ENCODE peak calls at places on chromosomes 4 and X, in six cellular contexts. J is iPS DF 6.9; O is progenitor cell of endocrine pancreas; E is T follicular helper cell; B is CD4-positive, alpha-beta memory T cell; D is WTC11. C is an unnamed sample.

GRCh38 chr4:67725981-67726380 is 25.0 kb upstream of the UBA6 start:
- DNase-seq in B (no peak), O (no peak), J (no peak), D (no peak), E (no peak), C (no peak)

GRCh38 chr4:71231073-71231752 is 107.6 kb upstream of the SLC4A4 start:
- DNase-seq in B (no peak), J (no peak), E (no peak), O (no peak), D (no peak), C (peak)

GRCh38 chr4:107993969-107994368 is 4.3 kb downstream of the HADH start:
- DNase-seq in J (no peak), B (no peak), E (no peak), D (no peak), O (no peak), C (no peak)

GRCh38 chrX:39705299-39705698 is 392.5 kb downstream of the BCOR start:
- DNase-seq in B (no peak), J (no peak), E (no peak), O (no peak), D (no peak), C (peak)

GRCh38 chr4:174406416-174406815 is 115.9 kb downstream of the HPGD start:
- DNase-seq in O (no peak), E (no peak), J (no peak), B (no peak), D (no peak), C (no peak)

GRCh38 chr4:148922497-148922896 is 480.3 kb upstream of the NR3C2 start:
- DNase-seq in E (no peak), J (no peak), D (no peak), O (no peak), B (no peak), C (no peak)

GRCh38 chrX:43559643-43560042 is 96.5 kb upstream of the MAOA start:
- DNase-seq in O (peak), J (peak), E (peak), D (peak), B (no peak), C (peak)

GRCh38 chr4:84995386-84995785 is 28.9 kb upstream of the WDFY3 start:
- DNase-seq in E (no peak), B (no peak), O (no peak), J (no peak), D (no peak), C (no peak)

GRCh38 chr4:9969526-9970398 is 51.5 kb downstream of the SLC2A9 start:
- DNase-seq in E (no peak), O (no peak), J (no peak), D (no peak), B (no peak), C (no peak)

GRCh38 chrX:17032351-17032750 is 85.9 kb downstream of the REPS2 start:
- DNase-seq in B (no peak), E (no peak), J (no peak), D (no peak), O (no peak), C (no peak)

GRCh38 chrX:70129811-70130210 is 3.4 kb upstream of the IGBP1 start:
- DNase-seq in O (no peak), B (no peak), J (no peak), E (no peak), D (no peak), C (no peak)

GRCh38 chr4:177308125-177308524 is 1.5 kb upstream of the NEIL3 start:
- DNase-seq in J (no peak), B (no peak), O (no peak), E (no peak), D (no peak), C (no peak)

GRCh38 chr4:73092868-73093267 is 23.4 kb upstream of the COX18 start:
- DNase-seq in B (no peak), O (no peak), E (no peak), D (no peak), J (no peak), C (no peak)

GRCh38 chr4:186029731-186030421 is 39.1 kb upstream of the TLR3 start:
- DNase-seq in O (no peak), B (no peak), D (peak), J (no peak), E (no peak), C (no peak)

GRCh38 chr4:73676136-73676535 is 55.9 kb upstream of the RASSF6 start:
- DNase-seq in D (no peak), E (no peak), J (no peak), B (no peak), O (no peak), C (no peak)

GRCh38 chr4:53098681-53099121 is 236.6 kb downstream of the RASL11B start:
- DNase-seq in B (no peak), J (no peak), O (no peak), E (no peak), D (no peak), C (no peak)

GRCh38 chr4:159042097-159042605 is 60.7 kb upstream of the RAPGEF2 start:
- DNase-seq in D (no peak), O (no peak), B (no peak), J (no peak), E (no peak), C (peak)

GRCh38 chrX:349196-349595 is 30.6 kb upstream of the GTPBP6 start:
- DNase-seq in O (no peak), D (no peak), B (no peak), E (no peak), J (no peak), C (no peak)

GRCh38 chrX:115968436-115969252 is 201.9 kb upstream of the AGTR2 start:
- DNase-seq in D (peak), J (peak), O (peak), B (peak), E (no peak), C (no peak)

GRCh38 chr4:67736262-67736661 is 17.9 kb downstream of the GNRHR start:
- DNase-seq in D (no peak), O (no peak), E (no peak), B (no peak), J (no peak), C (no peak)